ENCODE peak calls at places on chromosomes 6 and 20, in four cellular contexts. One of them, this sample, is unnamed.

GRCh38 chr20:63023071-63023835 is 16.5 kb upstream of the BHLHE23 start:
- DNase-seq in NB4: no peak
- DNase-seq in thoracic aorta: no peak
- DNase-seq in bronchial epithelial cell: no peak
- DNase-seq in this sample: no peak

GRCh38 chr20:25672659-25673058 is 24.0 kb downstream of the ZNF337 start:
- DNase-seq in bronchial epithelial cell: no peak
- DNase-seq in NB4: peak; percentile 27
- DNase-seq in thoracic aorta: no peak
- DNase-seq in this sample: no peak

GRCh38 chr6:5086294-5086890 is 1.3 kb downstream of the PPP1R3G start:
- DNase-seq in bronchial epithelial cell: no peak
- DNase-seq in NB4: no peak
- DNase-seq in thoracic aorta: no peak
- DNase-seq in this sample: no peak

GRCh38 chr6:63635165-63635562 is 438 bp upstream of the PHF3 start:
- DNase-seq in NB4: no peak
- DNase-seq in thoracic aorta: no peak
- DNase-seq in bronchial epithelial cell: no peak
- DNase-seq in this sample: no peak

GRCh38 chr20:35708502-35708901 is 9.3 kb downstream of the ROMO1 start:
- DNase-seq in thoracic aorta: no peak
- DNase-seq in bronchial epithelial cell: no peak
- DNase-seq in NB4: no peak
- DNase-seq in this sample: no peak

GRCh38 chr6:161523367-161523766 is 249.5 kb upstream of the AGPAT4 start:
- DNase-seq in NB4: no peak
- DNase-seq in bronchial epithelial cell: no peak
- DNase-seq in thoracic aorta: no peak
- DNase-seq in this sample: no peak

GRCh38 chr6:118574051-118574865 is 26.2 kb downstream of the PLN start:
- DNase-seq in bronchial epithelial cell: peak; percentile 79
- DNase-seq in NB4: no peak
- DNase-seq in thoracic aorta: no peak
- DNase-seq in this sample: no peak

GRCh38 chr20:5077761-5078387 is 41.9 kb downstream of the PCNA start:
- DNase-seq in NB4: peak; percentile 38
- DNase-seq in bronchial epithelial cell: no peak
- DNase-seq in thoracic aorta: no peak
- DNase-seq in this sample: no peak

GRCh38 chr6:114108119-114109002 is 137.4 kb upstream of the HDAC2 start:
- DNase-seq in bronchial epithelial cell: peak; percentile 50
- DNase-seq in NB4: peak; percentile 58
- DNase-seq in thoracic aorta: no peak
- DNase-seq in this sample: peak; percentile 65

GRCh38 chr6:39923394-39923793 is 10.9 kb downstream of the MOCS1 start:
- DNase-seq in NB4: no peak
- DNase-seq in bronchial epithelial cell: peak; percentile 50
- DNase-seq in thoracic aorta: peak; percentile 73
- DNase-seq in this sample: no peak

GRCh38 chr20:43925786-43926185 is 11.1 kb downstream of the TOX2 start:
- DNase-seq in NB4: peak; percentile 71
- DNase-seq in bronchial epithelial cell: no peak
- DNase-seq in thoracic aorta: no peak
- DNase-seq in this sample: no peak

GRCh38 chr6:156989159-156989806 is 212.1 kb downstream of the ARID1B start:
- DNase-seq in NB4: no peak
- DNase-seq in bronchial epithelial cell: no peak
- DNase-seq in thoracic aorta: no peak
- DNase-seq in this sample: no peak

GRCh38 chr6:18454446-18454845 is 67.3 kb downstream of the RNF144B start:
- DNase-seq in NB4: no peak
- DNase-seq in bronchial epithelial cell: no peak
- DNase-seq in thoracic aorta: no peak
- DNase-seq in this sample: no peak

GRCh38 chr20:33647603-33648395 is 14.3 kb upstream of the C20orf144 start:
- DNase-seq in NB4: no peak
- DNase-seq in bronchial epithelial cell: no peak
- DNase-seq in thoracic aorta: no peak
- DNase-seq in this sample: no peak

GRCh38 chr6:156925718-156926607 is 148.8 kb downstream of the ARID1B start:
- DNase-seq in NB4: no peak
- DNase-seq in thoracic aorta: no peak
- DNase-seq in bronchial epithelial cell: peak; percentile 37
- DNase-seq in this sample: no peak

DNA sequence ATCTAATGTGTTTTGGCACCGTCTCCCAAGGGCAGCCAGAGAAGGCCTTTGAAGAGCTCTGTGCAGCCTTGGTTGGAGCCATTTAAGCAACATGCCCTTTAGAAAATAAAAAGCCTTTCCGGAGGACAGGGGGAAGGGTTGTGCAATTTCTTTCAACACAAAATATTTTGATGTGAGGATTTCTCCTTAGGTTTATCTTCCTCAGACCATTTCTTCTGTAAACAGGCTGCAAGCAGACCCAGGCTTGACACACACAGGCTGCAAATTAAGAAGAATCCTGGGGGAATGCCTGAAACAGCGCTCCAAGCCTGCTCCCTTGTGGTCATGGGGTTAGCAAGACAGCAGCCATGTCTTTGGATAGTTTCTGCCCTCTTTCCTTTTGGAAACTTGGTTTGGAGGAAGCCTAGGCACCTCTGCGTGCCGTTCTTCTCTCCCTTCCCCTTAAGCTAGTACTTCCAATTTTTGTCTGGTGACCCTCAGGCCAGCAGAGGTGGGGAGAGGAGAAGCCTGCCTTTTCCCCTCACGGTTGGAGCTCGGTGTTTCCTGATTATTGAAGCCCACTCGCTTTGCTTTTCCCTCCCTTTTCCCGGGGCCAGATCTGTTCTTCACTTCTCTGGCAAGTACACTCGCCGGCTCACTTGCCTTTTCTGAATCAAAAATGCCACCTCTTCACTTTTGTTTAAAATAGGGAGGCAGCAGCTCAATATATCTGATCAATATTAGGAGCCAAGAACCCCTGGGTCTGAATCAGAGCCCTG is 39.6 kb upstream of the NOX3 start:
- DNase-seq in bronchial epithelial cell: no peak
- DNase-seq in NB4: peak; percentile 31
- DNase-seq in thoracic aorta: no peak
- DNase-seq in this sample: no peak
- TF ChIP-seq CTCF in bronchial epithelial cell: no peak
- TF ChIP-seq CTCF in NB4: no peak
- TF ChIP-seq CTCF in thoracic aorta: no peak
- TF ChIP-seq CTCF in this sample: no peak

GRCh38 chr20:290081-290831 is at the start of gene C20orf96:
- DNase-seq in bronchial epithelial cell: peak; percentile 81
- DNase-seq in thoracic aorta: peak; percentile 60
- DNase-seq in NB4: peak; percentile 97
- DNase-seq in this sample: peak; percentile 76
- TF ChIP-seq CTCF in bronchial epithelial cell: peak; percentile 73
- TF ChIP-seq CTCF in thoracic aorta: peak; percentile 52
- TF ChIP-seq CTCF in NB4: peak; percentile 32
- TF ChIP-seq CTCF in this sample: no peak

GRCh38 chr6:3001773-3002293 is 2.1 kb downstream of the NQO2 start:
- DNase-seq in bronchial epithelial cell: peak; percentile 76
- DNase-seq in thoracic aorta: no peak
- DNase-seq in NB4: peak; percentile 91
- DNase-seq in this sample: no peak

GRCh38 chr6:3001146-3001772 is 1.6 kb downstream of the NQO2 start:
- DNase-seq in thoracic aorta: no peak
- DNase-seq in bronchial epithelial cell: no peak
- DNase-seq in NB4: no peak
- DNase-seq in this sample: no peak

GRCh38 chr6:2999621-3000455 is at the start of gene NQO2:
- DNase-seq in bronchial epithelial cell: no peak
- DNase-seq in NB4: peak; percentile 86
- DNase-seq in thoracic aorta: no peak
- DNase-seq in this sample: no peak

GRCh38 chr6:2993755-2994317 is 5.9 kb upstream of the NQO2 start:
- DNase-seq in NB4: no peak
- DNase-seq in bronchial epithelial cell: no peak
- DNase-seq in thoracic aorta: no peak
- DNase-seq in this sample: no peak

GRCh38 chr6:2999005-2999620 is 581 bp upstream of the NQO2 start:
- DNase-seq in bronchial epithelial cell: peak; percentile 81
- DNase-seq in NB4: peak; percentile 76
- DNase-seq in thoracic aorta: peak; percentile 78
- DNase-seq in this sample: peak; percentile 91
- TF ChIP-seq CTCF in bronchial epithelial cell: no peak
- TF ChIP-seq CTCF in NB4: no peak
- TF ChIP-seq CTCF in thoracic aorta: no peak
- TF ChIP-seq CTCF in this sample: no peak

GRCh38 chr6:27772261-27773001 is 139.8 kb downstream of the OR2B2 start:
- DNase-seq in thoracic aorta: no peak
- DNase-seq in bronchial epithelial cell: peak; percentile 86
- DNase-seq in NB4: peak; percentile 94
- DNase-seq in this sample: peak; percentile 72
- TF ChIP-seq CTCF in thoracic aorta: peak; percentile 91
- TF ChIP-seq CTCF in bronchial epithelial cell: peak; percentile 99
- TF ChIP-seq CTCF in NB4: peak; percentile 97
- TF ChIP-seq CTCF in this sample: peak; percentile 28

GRCh38 chr6:110532401-110532800 is 56.0 kb upstream of the SLC22A16 start:
- DNase-seq in thoracic aorta: no peak
- DNase-seq in bronchial epithelial cell: no peak
- DNase-seq in NB4: no peak
- DNase-seq in this sample: no peak

GRCh38 chr6:110538416-110539060 is 62.1 kb upstream of the SLC22A16 start:
- DNase-seq in NB4: no peak
- DNase-seq in thoracic aorta: no peak
- DNase-seq in bronchial epithelial cell: no peak
- DNase-seq in this sample: no peak

GRCh38 chr6:110530671-110531070 is 54.3 kb upstream of the SLC22A16 start:
- DNase-seq in NB4: no peak
- DNase-seq in thoracic aorta: no peak
- DNase-seq in bronchial epithelial cell: peak; percentile 56
- DNase-seq in this sample: no peak

GRCh38 chr6:110537208-110538123 is 61.1 kb upstream of the SLC22A16 start:
- DNase-seq in NB4: peak; percentile 80
- DNase-seq in thoracic aorta: no peak
- DNase-seq in bronchial epithelial cell: peak; percentile 97
- DNase-seq in this sample: no peak

GRCh38 chr6:110534731-110535164 is 58.3 kb upstream of the SLC22A16 start:
- DNase-seq in thoracic aorta: no peak
- DNase-seq in bronchial epithelial cell: peak; percentile 45
- DNase-seq in NB4: no peak
- DNase-seq in this sample: no peak
- TF ChIP-seq CTCF in thoracic aorta: no peak
- TF ChIP-seq CTCF in bronchial epithelial cell: no peak
- TF ChIP-seq CTCF in NB4: no peak
- TF ChIP-seq CTCF in this sample: no peak

GRCh38 chr6:132716238-132716637 is 2.4 kb upstream of the VNN1 start:
- DNase-seq in thoracic aorta: no peak
- DNase-seq in NB4: no peak
- DNase-seq in bronchial epithelial cell: no peak
- DNase-seq in this sample: no peak
- TF ChIP-seq CTCF in thoracic aorta: no peak
- TF ChIP-seq CTCF in NB4: no peak
- TF ChIP-seq CTCF in bronchial epithelial cell: no peak
- TF ChIP-seq CTCF in this sample: no peak

DNA sequence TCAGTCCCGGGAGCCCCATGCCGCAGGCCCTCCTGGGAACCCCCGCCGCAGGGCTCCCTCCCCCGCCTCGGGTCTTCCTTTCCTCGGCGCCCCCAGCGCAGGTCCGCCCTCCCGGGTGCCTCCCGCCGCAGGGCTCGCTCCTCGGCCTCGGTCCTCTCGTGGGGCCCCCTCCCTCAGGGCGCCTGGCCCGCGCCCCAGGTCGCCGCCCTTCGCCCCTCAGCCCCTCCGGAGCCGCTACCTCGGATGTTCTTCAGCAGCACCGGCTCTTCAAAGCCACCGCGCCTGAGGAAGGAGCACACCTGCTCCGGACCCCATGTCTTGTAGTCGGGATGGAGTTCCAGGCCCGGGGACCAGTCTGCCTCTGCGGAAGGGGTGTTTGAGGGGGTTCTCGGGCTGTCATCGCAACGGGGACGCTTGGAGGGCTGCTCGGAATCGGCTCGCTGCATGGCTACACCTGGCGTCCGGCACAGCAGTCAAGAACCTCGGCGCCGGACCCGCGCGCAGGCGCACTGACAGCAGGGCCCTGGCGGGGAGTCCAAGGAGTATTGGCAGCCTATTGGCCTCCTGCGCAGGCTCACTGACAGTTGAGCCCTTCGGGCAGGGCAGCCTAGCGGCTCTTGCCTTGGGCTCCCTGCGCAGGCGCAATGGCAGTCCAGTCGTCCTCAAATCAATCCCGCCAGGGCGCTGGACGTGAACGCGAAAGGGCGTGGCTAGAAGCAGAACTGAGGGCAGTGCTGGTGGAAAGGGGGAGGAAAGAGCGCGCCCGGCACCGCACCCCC is at the start of gene SAMHD1:
- DNase-seq in NB4: peak; percentile 99
- DNase-seq in thoracic aorta: peak; percentile 88
- DNase-seq in bronchial epithelial cell: peak; percentile 88
- DNase-seq in this sample: peak; percentile 82
- TF ChIP-seq CTCF in NB4: no peak
- TF ChIP-seq CTCF in thoracic aorta: no peak
- TF ChIP-seq CTCF in bronchial epithelial cell: peak; percentile 8
- TF ChIP-seq CTCF in this sample: no peak

GRCh38 chr6:34855463-34855862 is 32.4 kb downstream of the TAF11 start:
- DNase-seq in thoracic aorta: no peak
- DNase-seq in bronchial epithelial cell: no peak
- DNase-seq in NB4: no peak
- DNase-seq in this sample: no peak
- TF ChIP-seq CTCF in thoracic aorta: no peak
- TF ChIP-seq CTCF in bronchial epithelial cell: peak; percentile 19
- TF ChIP-seq CTCF in NB4: no peak
- TF ChIP-seq CTCF in this sample: no peak

GRCh38 chr20:59668926-59669325 is 64.6 kb downstream of the PHACTR3 start:
- DNase-seq in thoracic aorta: no peak
- DNase-seq in NB4: no peak
- DNase-seq in bronchial epithelial cell: no peak
- DNase-seq in this sample: no peak
- TF ChIP-seq CTCF in thoracic aorta: no peak
- TF ChIP-seq CTCF in NB4: no peak
- TF ChIP-seq CTCF in bronchial epithelial cell: no peak
- TF ChIP-seq CTCF in this sample: no peak

This sample was measured in omental fat pad.